ENCODE peak calls at places on chromosomes 16 and 17, in six cellular contexts. P, E, T, A, U and I are unnamed samples.

GRCh38 chr16:87806608-87807546 is 41.1 kb upstream of the KLHDC4 start:
- DNase-seq in P (peak; percentile 62), E (peak; percentile 58), T (peak; percentile 24), A (peak; percentile 85), U (peak; percentile 80), I (peak; percentile 65)

GRCh38 chr16:68491576-68491950 is 43.3 kb upstream of the SMPD3 start:
- DNase-seq in P (no peak), E (no peak), T (no peak), A (no peak), U (no peak), I (no peak)

GRCh38 chr17:14756469-14756868 is 455.6 kb downstream of the HS3ST3B1 start:
- DNase-seq in P (no peak), E (no peak), T (no peak), A (no peak), U (no peak), I (no peak)

GRCh38 chr17:33696102-33696501 is 403.0 kb upstream of the ASIC2 start:
- DNase-seq in P (no peak), E (no peak), T (no peak), A (no peak), U (no peak), I (no peak)

GRCh38 chr16:1330260-1330914 is 3.1 kb upstream of the BAIAP3 start:
- DNase-seq in P (no peak), E (no peak), T (no peak), A (peak; percentile 42), U (no peak), I (no peak)

GRCh38 chr16:65510850-65511249 is 389.0 kb upstream of the CDH11 start:
- DNase-seq in P (no peak), E (no peak), T (no peak), A (no peak), U (no peak), I (no peak)

GRCh38 chr16:6687593-6687992 is 645.1 kb upstream of the RBFOX1 start:
- DNase-seq in P (no peak), E (no peak), T (no peak), A (no peak), U (no peak), I (no peak)

GRCh38 chr16:3004781-3005284 is 7.9 kb upstream of the CLDN9 start:
- DNase-seq in P (peak; percentile 70), E (no peak), T (no peak), A (no peak), U (no peak), I (peak; percentile 74)

GRCh38 chr16:14003119-14003570 is 68.0 kb upstream of the MRTFB start:
- DNase-seq in P (peak; percentile 29), E (peak; percentile 61), T (peak; percentile 47), A (no peak), U (peak; percentile 78), I (no peak)

GRCh38 chr16:84143784-84144199 is 1.2 kb downstream of the HSDL1 start:
- DNase-seq in P (no peak), E (no peak), T (no peak), A (no peak), U (no peak), I (no peak)

GRCh38 chr17:18877104-18877503 is 19.2 kb downstream of the PRPSAP2 start:
- DNase-seq in P (no peak), E (no peak), T (no peak), A (peak; percentile 21), U (no peak), I (no peak)

GRCh38 chr16:49277766-49278566 is 3.7 kb downstream of the CBLN1 start:
- DNase-seq in P (no peak), E (no peak), T (no peak), A (no peak), U (no peak), I (no peak)

GRCh38 chr16:35506898-35507194 is 2047.4 kb downstream of the TP53TG3F start:
- DNase-seq in P (no peak), E (no peak), T (no peak), A (no peak), U (no peak), I (no peak)

GRCh38 chr16:24538756-24539294 is 541 bp upstream of the RBBP6 start:
- DNase-seq in P (no peak), E (no peak), T (no peak), A (no peak), U (no peak), I (no peak)

GRCh38 chr17:48605991-48606891 is 1.5 kb upstream of the HOXB6 start:
- DNase-seq in P (no peak), E (no peak), T (no peak), A (no peak), U (no peak), I (no peak)

GRCh38 chr17:65876985-65877384 is 314.9 kb downstream of the CEP112 start:
- DNase-seq in P (peak; percentile 54), E (no peak), T (no peak), A (no peak), U (no peak), I (no peak)

GRCh38 chr16:23754594-23755483 is at the start of gene CHP2:
- DNase-seq in P (peak; percentile 86), E (no peak), T (no peak), A (no peak), U (peak; percentile 42), I (peak; percentile 9)

GRCh38 chr16:78896280-78896679 is 704.3 kb downstream of the MAF start:
- DNase-seq in P (no peak), E (no peak), T (no peak), A (no peak), U (no peak), I (no peak)

GRCh38 chr17:4420692-4421131 is 13.0 kb upstream of the SPNS3 start:
- DNase-seq in P (peak; percentile 66), E (no peak), T (peak; percentile 50), A (peak; percentile 85), U (no peak), I (peak; percentile 67)

GRCh38 chr17:57044976-57045867 is 39.8 kb upstream of the AKAP1 start:
- DNase-seq in P (no peak), E (no peak), T (no peak), A (no peak), U (peak; percentile 23), I (no peak)

GRCh38 chr16:85428899-85429775 is 184.0 kb upstream of the GSE1 start:
- DNase-seq in P (no peak), E (peak; percentile 11), T (no peak), A (no peak), U (no peak), I (peak; percentile 17)

GRCh38 chr17:7351665-7352558 is at the start of gene KCTD11:
- DNase-seq in P (peak; percentile 95), E (peak; percentile 94), T (peak; percentile 92), A (peak; percentile 91), U (peak; percentile 95), I (peak; percentile 95)

GRCh38 chr16:19168173-19169080 is at the start of gene SYT17:
- DNase-seq in P (peak; percentile 64), E (peak; percentile 19), T (peak; percentile 42), A (peak; percentile 38), U (peak; percentile 56), I (peak; percentile 8)

GRCh38 chr16:47886631-47887415 is 269.0 kb downstream of the ABCC12 start:
- DNase-seq in P (no peak), E (no peak), T (no peak), A (no peak), U (no peak), I (no peak)

GRCh38 chr17:3818786-3819185 is 17.8 kb upstream of the ITGAE start:
- DNase-seq in P (no peak), E (no peak), T (no peak), A (no peak), U (no peak), I (no peak)

GRCh38 chr17:68906638-68907037 is 48.6 kb downstream of the ABCA8 start:
- DNase-seq in P (no peak), E (no peak), T (no peak), A (peak; percentile 36), U (no peak), I (no peak)

GRCh38 chr17:68909066-68909465 is 46.1 kb downstream of the ABCA8 start:
- DNase-seq in P (peak; percentile 20), E (no peak), T (peak; percentile 38), A (peak; percentile 51), U (peak; percentile 44), I (no peak)

GRCh38 chr17:68910789-68911431 is 44.3 kb downstream of the ABCA8 start:
- DNase-seq in P (no peak), E (no peak), T (no peak), A (no peak), U (no peak), I (peak; percentile 12)

GRCh38 chr17:68910256-68910705 is 44.9 kb downstream of the ABCA8 start:
- DNase-seq in P (no peak), E (peak; percentile 27), T (no peak), A (no peak), U (peak; percentile 55), I (no peak)

GRCh38 chr17:68908045-68908444 is 47.1 kb downstream of the ABCA8 start:
- DNase-seq in P (no peak), E (no peak), T (no peak), A (no peak), U (no peak), I (no peak)
- H3K27ac ChIP-seq in P (peak overlapping the region; percentile 59), E (peak overlapping the region; percentile 71), T (no peak overlapping the region), A (no peak overlapping the region), U (no peak overlapping the region), I (no peak overlapping the region)

DNA sequence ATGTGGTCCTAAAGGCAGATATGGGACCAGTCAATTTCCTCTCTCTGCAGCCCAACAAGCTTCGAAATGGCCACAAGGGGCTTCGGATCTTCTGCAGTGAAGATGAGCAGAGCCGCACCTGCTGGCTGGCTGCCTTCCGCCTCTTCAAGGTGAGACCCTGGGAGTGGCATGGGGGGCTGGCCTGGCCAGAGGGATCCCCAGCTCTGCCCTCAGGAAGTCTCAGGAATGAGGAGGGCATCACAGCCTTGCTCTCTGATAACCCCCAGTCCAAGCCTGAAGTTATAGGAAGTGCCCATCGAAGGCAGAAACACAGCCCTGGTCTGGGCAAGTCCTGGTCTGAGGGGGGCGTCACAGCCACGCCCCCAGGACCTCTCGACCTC is 7.1 kb downstream of the GRB7 start:
- DNase-seq in P (no peak), E (no peak), T (no peak), A (no peak), U (no peak), I (no peak)
- H3K27ac ChIP-seq in P (no peak overlapping the region), E (no peak overlapping the region), T (no peak overlapping the region), A (no peak overlapping the region), U (no peak overlapping the region), I (no peak overlapping the region)

GRCh38 chr17:81045590-81046095 is 10.7 kb downstream of the BAIAP2 start:
- DNase-seq in P (no peak), E (no peak), T (no peak), A (no peak), U (no peak), I (no peak)
- H3K27ac ChIP-seq in P (peak overlapping the region; percentile 77), E (peak overlapping the region; percentile 85), T (peak overlapping the region; percentile 90), A (no peak overlapping the region), U (peak overlapping the region; percentile 79), I (peak overlapping the region; percentile 24)

GRCh38 chr16:5604770-5605169 is 507.2 kb upstream of the EEF2KMT start:
- DNase-seq in P (no peak), E (no peak), T (no peak), A (peak; percentile 53), U (no peak), I (no peak)
- H3K27ac ChIP-seq in P (no peak overlapping the region), E (no peak overlapping the region), T (no peak overlapping the region), A (no peak overlapping the region), U (no peak overlapping the region), I (no peak overlapping the region)